ENCODE peak calls at places on chromosomes 5 and 9, in four cellular contexts. V is sigmoid colon, Q is osteoblast, Y is fibroblast of mammary gland. J is an unnamed sample.

GRCh38 chr9:89372230-89372816 is 54.0 kb downstream of the SECISBP2 start:
- DNase-seq in Y (no peak), Q (peak; percentile 74), V (no peak), J (no peak)

GRCh38 chr9:33791117-33791516 is 4.2 kb upstream of the PRSS3 start:
- DNase-seq in Q (peak; percentile 48), V (no peak), Y (peak; percentile 84), J (no peak)

GRCh38 chr9:38437193-38437823 is 13.1 kb upstream of the IGFBPL1 start:
- DNase-seq in V (no peak), Q (peak; percentile 76), Y (no peak), J (no peak)

GRCh38 chr5:77030097-77031071 is at the start of gene AGGF1:
- DNase-seq in V (peak; percentile 96), Y (peak; percentile 93), Q (peak; percentile 95), J (peak; percentile 94)

GRCh38 chr9:93133641-93134017 is 422 bp downstream of the NINJ1 start:
- DNase-seq in V (peak; percentile 95), Y (peak; percentile 81), Q (peak; percentile 99), J (no peak)

GRCh38 chr9:78031271-78031825 is at the start of gene GNAQ:
- DNase-seq in Y (no peak), V (peak; percentile 68), Q (peak; percentile 75), J (no peak)

GRCh38 chr5:34709861-34710673 is 53.9 kb downstream of the RAI14 start:
- DNase-seq in Q (peak; percentile 68), Y (peak; percentile 84), V (no peak), J (no peak)

GRCh38 chr5:163760498-163760897 is 255.1 kb downstream of the MAT2B start:
- DNase-seq in V (no peak), Y (peak; percentile 98), Q (peak; percentile 87), J (no peak)

GRCh38 chr9:105079457-105079856 is 151.5 kb upstream of the ABCA1 start:
- DNase-seq in Q (no peak), Y (no peak), V (no peak), J (no peak)

GRCh38 chr5:38433160-38433861 is 123.1 kb downstream of the LIFR start:
- DNase-seq in Q (peak; percentile 65), Y (peak; percentile 72), V (peak; percentile 74), J (no peak)

GRCh38 chr9:91419222-91420191 is 4.1 kb downstream of the NFIL3 start:
- DNase-seq in Q (peak; percentile 97), Y (peak; percentile 98), V (peak; percentile 88), J (no peak)

GRCh38 chr9:77756449-77756848 is 108.3 kb upstream of the GNA14 start:
- DNase-seq in Y (no peak), Q (no peak), V (no peak), J (peak; percentile 19)

GRCh38 chr5:151155149-151155776 is 2.3 kb downstream of the ANXA6 start:
- DNase-seq in Q (no peak), V (no peak), Y (peak; percentile 30), J (peak; percentile 81)

GRCh38 chr9:86600291-86600690 is 246.1 kb upstream of the TUT7 start:
- DNase-seq in Y (peak; percentile 69), Q (no peak), V (no peak), J (no peak)

GRCh38 chr5:81856948-81857928 is 106.3 kb upstream of the SSBP2 start:
- DNase-seq in Y (no peak), Q (peak; percentile 34), V (peak; percentile 84), J (peak; percentile 52)

GRCh38 chr5:7878381-7878873 is 9.5 kb downstream of the MTRR start:
- DNase-seq in Q (peak; percentile 62), Y (peak; percentile 78), V (no peak), J (no peak)

GRCh38 chr9:107999890-108000289 is 510.3 kb upstream of the KLF4 start:
- DNase-seq in Y (no peak), V (no peak), Q (no peak), J (no peak)

GRCh38 chr5:90709323-90710148 is 150.9 kb downstream of the ADGRV1 start:
- DNase-seq in V (no peak), Q (no peak), Y (peak; percentile 47), J (no peak)

GRCh38 chr5:107878676-107879075 is 207.9 kb upstream of the EFNA5 start:
- DNase-seq in Y (no peak), Q (no peak), V (no peak), J (no peak)

GRCh38 chr9:99513441-99514112 is 291.5 kb downstream of the SEC61B start:
- DNase-seq in V (no peak), Y (no peak), Q (peak; percentile 18), J (no peak)

GRCh38 chr9:99506781-99507305 is 284.8 kb downstream of the SEC61B start:
- DNase-seq in V (no peak), Y (no peak), Q (no peak), J (no peak)

GRCh38 chr9:99509291-99509826 is 287.3 kb downstream of the SEC61B start:
- DNase-seq in V (no peak), Q (no peak), Y (no peak), J (no peak)

GRCh38 chr9:99511723-99512122 is 289.6 kb downstream of the SEC61B start:
- DNase-seq in Q (no peak), V (no peak), Y (no peak), J (no peak)

DNA sequence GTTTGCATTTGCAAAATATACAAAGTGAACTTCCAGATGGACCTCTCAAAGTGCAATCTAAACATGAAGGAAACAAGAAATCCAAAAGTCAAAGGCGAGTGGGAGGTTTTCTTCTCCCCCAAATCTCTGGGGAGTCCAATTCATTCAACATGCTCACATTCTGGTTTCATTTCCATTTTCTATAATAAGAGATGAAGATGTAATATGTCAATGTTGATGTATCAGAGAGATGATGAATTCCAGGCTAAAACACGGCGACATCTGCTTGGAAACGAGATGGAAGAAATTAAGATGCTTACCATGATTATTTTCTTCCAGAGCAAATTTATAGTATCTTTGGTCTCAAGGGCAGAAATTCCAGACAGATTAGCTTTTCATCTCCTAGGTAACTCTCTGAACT is 287.8 kb downstream of the SEC61B start:
- DNase-seq in Q (no peak), Y (no peak), V (no peak), J (no peak)
- H3K4me3 ChIP-seq in Q (no peak overlapping the region), Y (no peak overlapping the region), V (no peak overlapping the region), J (no peak overlapping the region)

GRCh38 chr9:76297721-76298239 is 96.4 kb downstream of the RFK start:
- DNase-seq in Y (peak; percentile 66), Q (peak; percentile 74), V (peak; percentile 85), J (no peak)
- H3K4me3 ChIP-seq in Y (peak overlapping the region; percentile 6), Q (peak overlapping the region; percentile 58), V (peak overlapping the region; percentile 22), J (no peak overlapping the region)

GRCh38 chr5:79798892-79799590 is 109.4 kb downstream of the CMYA5 start:
- DNase-seq in V (no peak), Y (no peak), Q (no peak), J (no peak)

GRCh38 chr5:79802404-79802803 is 112.8 kb downstream of the CMYA5 start:
- DNase-seq in V (no peak), Y (no peak), Q (no peak), J (no peak)

GRCh38 chr5:79795764-79796398 is 106.2 kb downstream of the CMYA5 start:
- DNase-seq in Q (no peak), Y (peak; percentile 56), V (no peak), J (no peak)

GRCh38 chr5:79802995-79803394 is 113.4 kb downstream of the CMYA5 start:
- DNase-seq in Y (peak; percentile 5), Q (no peak), V (no peak), J (no peak)

DNA sequence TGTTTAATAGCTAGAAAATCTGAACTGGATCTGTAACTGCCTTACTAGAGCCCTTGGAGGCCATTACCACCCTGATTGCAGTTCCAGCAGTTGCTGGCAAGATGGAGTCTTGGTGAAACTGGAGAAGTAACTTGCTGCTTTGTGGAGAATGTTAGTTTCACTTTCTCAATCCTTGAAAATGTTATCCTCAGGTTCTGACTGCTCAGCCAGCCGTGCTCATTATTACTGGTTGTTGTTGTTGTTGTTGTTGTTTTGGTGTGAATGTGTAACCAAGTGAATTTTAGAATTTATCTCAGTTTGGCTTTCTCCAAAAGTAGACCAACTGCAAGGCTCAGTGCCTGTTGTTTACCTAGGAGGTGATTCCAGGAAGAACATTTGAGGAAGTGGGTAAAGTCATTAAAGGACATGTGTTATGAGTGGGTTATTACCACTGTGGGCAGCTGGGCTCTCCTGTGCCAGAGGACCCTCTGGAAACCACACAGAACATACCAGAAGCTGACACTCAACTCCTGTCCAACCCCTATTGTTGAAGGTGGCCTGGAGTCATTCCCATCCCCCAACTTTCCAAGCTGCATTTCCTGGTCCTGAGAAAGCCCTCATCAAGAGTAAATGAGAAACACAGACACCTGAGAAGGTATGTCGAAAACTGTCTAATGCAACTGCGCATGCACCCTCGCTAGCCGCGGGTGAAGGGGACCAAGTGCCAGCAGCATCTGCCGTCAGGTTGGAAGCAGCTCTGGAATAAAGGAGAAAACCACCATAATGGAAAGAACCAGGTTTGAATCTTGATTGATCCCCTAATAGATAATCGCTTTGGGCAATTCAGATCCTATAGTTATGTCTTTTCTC is 111.6 kb downstream of the CMYA5 start:
- DNase-seq in Q (peak; percentile 69), V (no peak), Y (peak; percentile 13), J (peak; percentile 19)
- H3K4me3 ChIP-seq in Q (no peak overlapping the region), V (no peak overlapping the region), Y (no peak overlapping the region), J (no peak overlapping the region)

GRCh38 chr9:35685506-35685905 is 4.2 kb downstream of the TPM2 start:
- DNase-seq in V (no peak), Y (no peak), Q (peak; percentile 17), J (no peak)
- H3K4me3 ChIP-seq in V (peak overlapping the region; percentile 97), Y (no peak overlapping the region), Q (peak overlapping the region; percentile 27), J (no peak overlapping the region)

GRCh38 chr5:36300181-36300926 is 1.3 kb downstream of the RANBP3L start:
- DNase-seq in Q (no peak), V (no peak), Y (peak; percentile 39), J (no peak)

GRCh38 chr5:36304095-36304494 is 2.4 kb upstream of the RANBP3L start:
- DNase-seq in V (no peak), Y (no peak), Q (no peak), J (no peak)

GRCh38 chr5:36298546-36298945 is 3.2 kb downstream of the RANBP3L start:
- DNase-seq in Q (no peak), V (no peak), Y (peak; percentile 55), J (no peak)

GRCh38 chr5:36300927-36301540 is 668 bp downstream of the RANBP3L start:
- DNase-seq in Y (no peak), V (no peak), Q (no peak), J (no peak)

GRCh38 chr5:36301858-36302603 is at the start of gene RANBP3L:
- DNase-seq in Y (peak; percentile 34), Q (no peak), V (no peak), J (peak; percentile 10)
- H3K4me3 ChIP-seq in Y (no peak within 1 kb of the TSS), Q (peak within 1 kb of the TSS; percentile 62), V (peak within 1 kb of the TSS; percentile 40), J (no peak within 1 kb of the TSS)

DNA sequence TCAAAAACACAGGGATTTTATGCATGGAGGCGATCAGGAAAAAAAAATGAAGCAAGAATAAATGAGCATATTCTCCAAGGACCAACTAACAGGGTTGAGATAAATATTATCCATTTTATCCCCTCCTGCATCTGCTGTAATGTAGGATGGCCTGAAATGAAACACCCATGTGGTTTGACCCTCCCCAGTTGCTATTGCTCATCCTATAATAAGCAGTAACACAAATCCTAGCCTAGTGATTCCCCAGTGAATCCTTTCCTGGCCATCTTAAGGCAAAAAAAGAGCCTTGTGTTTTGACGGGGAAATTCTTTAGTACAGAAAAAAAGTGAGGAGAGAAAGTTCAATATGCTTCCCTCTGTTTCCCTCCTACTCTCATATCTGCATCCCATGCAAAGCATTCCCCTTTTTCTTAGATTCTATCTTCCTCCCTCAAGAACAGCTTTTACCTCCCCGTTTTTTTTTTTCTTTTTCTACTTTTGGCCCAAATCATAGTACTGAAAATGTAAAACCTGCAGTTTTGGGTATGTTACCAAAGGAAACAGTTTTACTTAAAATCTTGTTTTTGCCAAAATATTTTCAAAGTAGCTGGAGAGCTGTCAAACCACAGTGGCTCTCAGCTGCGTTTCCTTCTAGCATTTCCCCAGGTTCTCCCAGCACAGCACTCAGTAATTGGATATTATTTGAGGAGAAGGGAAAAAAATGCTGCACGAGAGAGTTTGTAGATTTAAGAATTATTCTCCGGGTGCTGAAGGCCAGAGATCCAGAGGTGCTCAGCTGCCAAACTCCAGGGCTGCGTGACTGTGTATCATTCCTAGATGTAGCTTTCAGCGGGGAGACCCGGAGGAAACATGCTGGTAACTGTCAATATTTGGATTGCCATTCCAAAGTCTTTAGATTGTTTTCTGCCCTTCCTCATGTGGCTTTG is 321.3 kb downstream of the NPR3 start:
- DNase-seq in Q (peak; percentile 88), Y (peak; percentile 73), V (no peak), J (no peak)
- H3K4me3 ChIP-seq in Q (peak overlapping the region; percentile 52), Y (no peak overlapping the region), V (no peak overlapping the region), J (no peak overlapping the region)